ENCODE peak calls at places on chromosomes 11 and 22, in six cellular contexts. One of them, this sample, is unnamed.

GRCh38 chr22:26431151-26431995 is 2.3 kb downstream of the ASPHD2 start:
- DNase-seq in Karpas-422: no peak
- DNase-seq in activated CD4-positive, alpha-beta T cell treated with anti-CD3 and anti-CD28 coated beads, Interleukin-2, amount 50 U/mL, for 48 hours: no peak
- DNase-seq in osteocyte: no peak
- DNase-seq in GM23248: no peak
- DNase-seq in stimulated activated CD8-positive, alpha-beta memory T cell treated with anti-CD3 and anti-CD28 coated beads, Interleukin-2, amount 100 ng/mL, for 1 hour: no peak
- DNase-seq in this sample: no peak

GRCh38 chr11:70894566-70894965 is 357.8 kb downstream of the SHANK2 start:
- DNase-seq in stimulated activated CD8-positive, alpha-beta memory T cell treated with anti-CD3 and anti-CD28 coated beads, Interleukin-2, amount 100 ng/mL, for 1 hour: no peak
- DNase-seq in Karpas-422: no peak
- DNase-seq in GM23248: no peak
- DNase-seq in activated CD4-positive, alpha-beta T cell treated with anti-CD3 and anti-CD28 coated beads, Interleukin-2, amount 50 U/mL, for 48 hours: no peak
- DNase-seq in osteocyte: no peak
- DNase-seq in this sample: no peak

GRCh38 chr11:13962562-13963168 is at the start of gene SPON1:
- DNase-seq in GM23248: peak; percentile 53
- DNase-seq in activated CD4-positive, alpha-beta T cell treated with anti-CD3 and anti-CD28 coated beads, Interleukin-2, amount 50 U/mL, for 48 hours: peak; percentile 46
- DNase-seq in Karpas-422: no peak
- DNase-seq in osteocyte: no peak
- DNase-seq in stimulated activated CD8-positive, alpha-beta memory T cell treated with anti-CD3 and anti-CD28 coated beads, Interleukin-2, amount 100 ng/mL, for 1 hour: no peak
- DNase-seq in this sample: no peak

GRCh38 chr11:15927866-15928217 is 428.5 kb downstream of the SOX6 start:
- DNase-seq in Karpas-422: no peak
- DNase-seq in activated CD4-positive, alpha-beta T cell treated with anti-CD3 and anti-CD28 coated beads, Interleukin-2, amount 50 U/mL, for 48 hours: no peak
- DNase-seq in stimulated activated CD8-positive, alpha-beta memory T cell treated with anti-CD3 and anti-CD28 coated beads, Interleukin-2, amount 100 ng/mL, for 1 hour: no peak
- DNase-seq in GM23248: no peak
- DNase-seq in osteocyte: no peak
- DNase-seq in this sample: no peak

GRCh38 chr11:84901986-84902385 is 725.2 kb downstream of the DLG2 start:
- DNase-seq in Karpas-422: no peak
- DNase-seq in osteocyte: no peak
- DNase-seq in activated CD4-positive, alpha-beta T cell treated with anti-CD3 and anti-CD28 coated beads, Interleukin-2, amount 50 U/mL, for 48 hours: no peak
- DNase-seq in GM23248: peak; percentile 85
- DNase-seq in stimulated activated CD8-positive, alpha-beta memory T cell treated with anti-CD3 and anti-CD28 coated beads, Interleukin-2, amount 100 ng/mL, for 1 hour: no peak
- DNase-seq in this sample: no peak

GRCh38 chr22:28237092-28237491 is 318.0 kb upstream of the PITPNB start:
- DNase-seq in osteocyte: no peak
- DNase-seq in GM23248: peak; percentile 39
- DNase-seq in Karpas-422: no peak
- DNase-seq in activated CD4-positive, alpha-beta T cell treated with anti-CD3 and anti-CD28 coated beads, Interleukin-2, amount 50 U/mL, for 48 hours: no peak
- DNase-seq in stimulated activated CD8-positive, alpha-beta memory T cell treated with anti-CD3 and anti-CD28 coated beads, Interleukin-2, amount 100 ng/mL, for 1 hour: no peak
- DNase-seq in this sample: no peak

GRCh38 chr11:63961608-63962412 is 12.6 kb upstream of the COX8A start:
- DNase-seq in osteocyte: no peak
- DNase-seq in GM23248: peak; percentile 70
- DNase-seq in activated CD4-positive, alpha-beta T cell treated with anti-CD3 and anti-CD28 coated beads, Interleukin-2, amount 50 U/mL, for 48 hours: no peak
- DNase-seq in stimulated activated CD8-positive, alpha-beta memory T cell treated with anti-CD3 and anti-CD28 coated beads, Interleukin-2, amount 100 ng/mL, for 1 hour: no peak
- DNase-seq in Karpas-422: no peak
- DNase-seq in this sample: no peak

GRCh38 chr11:71212871-71213559 is 39.4 kb downstream of the SHANK2 start:
- DNase-seq in activated CD4-positive, alpha-beta T cell treated with anti-CD3 and anti-CD28 coated beads, Interleukin-2, amount 50 U/mL, for 48 hours: no peak
- DNase-seq in GM23248: peak; percentile 33
- DNase-seq in osteocyte: no peak
- DNase-seq in stimulated activated CD8-positive, alpha-beta memory T cell treated with anti-CD3 and anti-CD28 coated beads, Interleukin-2, amount 100 ng/mL, for 1 hour: no peak
- DNase-seq in Karpas-422: peak; percentile 6
- DNase-seq in this sample: no peak

GRCh38 chr22:35313311-35314121 is 13.8 kb downstream of the TOM1 start:
- DNase-seq in osteocyte: no peak
- DNase-seq in stimulated activated CD8-positive, alpha-beta memory T cell treated with anti-CD3 and anti-CD28 coated beads, Interleukin-2, amount 100 ng/mL, for 1 hour: no peak
- DNase-seq in Karpas-422: no peak
- DNase-seq in GM23248: peak; percentile 97
- DNase-seq in activated CD4-positive, alpha-beta T cell treated with anti-CD3 and anti-CD28 coated beads, Interleukin-2, amount 50 U/mL, for 48 hours: peak; percentile 22
- DNase-seq in this sample: no peak

GRCh38 chr11:45723421-45723820 is 58.0 kb upstream of the CHST1 start:
- DNase-seq in GM23248: no peak
- DNase-seq in Karpas-422: no peak
- DNase-seq in osteocyte: no peak
- DNase-seq in activated CD4-positive, alpha-beta T cell treated with anti-CD3 and anti-CD28 coated beads, Interleukin-2, amount 50 U/mL, for 48 hours: no peak
- DNase-seq in stimulated activated CD8-positive, alpha-beta memory T cell treated with anti-CD3 and anti-CD28 coated beads, Interleukin-2, amount 100 ng/mL, for 1 hour: no peak
- DNase-seq in this sample: no peak

GRCh38 chr11:85118151-85118550 is 509.0 kb downstream of the DLG2 start:
- DNase-seq in GM23248: peak; percentile 2
- DNase-seq in osteocyte: no peak
- DNase-seq in Karpas-422: no peak
- DNase-seq in activated CD4-positive, alpha-beta T cell treated with anti-CD3 and anti-CD28 coated beads, Interleukin-2, amount 50 U/mL, for 48 hours: no peak
- DNase-seq in stimulated activated CD8-positive, alpha-beta memory T cell treated with anti-CD3 and anti-CD28 coated beads, Interleukin-2, amount 100 ng/mL, for 1 hour: no peak
- DNase-seq in this sample: no peak

GRCh38 chr22:45413368-45414211 is at the start of the genes RIBC2 and SMC1B:
- DNase-seq in osteocyte: peak; percentile 91
- DNase-seq in Karpas-422: no peak
- DNase-seq in stimulated activated CD8-positive, alpha-beta memory T cell treated with anti-CD3 and anti-CD28 coated beads, Interleukin-2, amount 100 ng/mL, for 1 hour: peak; percentile 70
- DNase-seq in GM23248: peak; percentile 96
- DNase-seq in activated CD4-positive, alpha-beta T cell treated with anti-CD3 and anti-CD28 coated beads, Interleukin-2, amount 50 U/mL, for 48 hours: peak; percentile 85
- DNase-seq in this sample: no peak

GRCh38 chr22:27776410-27776958 is 25.1 kb downstream of the MN1 start:
- DNase-seq in GM23248: peak; percentile 61
- DNase-seq in activated CD4-positive, alpha-beta T cell treated with anti-CD3 and anti-CD28 coated beads, Interleukin-2, amount 50 U/mL, for 48 hours: no peak
- DNase-seq in stimulated activated CD8-positive, alpha-beta memory T cell treated with anti-CD3 and anti-CD28 coated beads, Interleukin-2, amount 100 ng/mL, for 1 hour: no peak
- DNase-seq in Karpas-422: no peak
- DNase-seq in osteocyte: no peak
- DNase-seq in this sample: no peak

GRCh38 chr11:128928400-128928799 is 14.3 kb downstream of the TP53AIP1 start:
- DNase-seq in activated CD4-positive, alpha-beta T cell treated with anti-CD3 and anti-CD28 coated beads, Interleukin-2, amount 50 U/mL, for 48 hours: no peak
- DNase-seq in stimulated activated CD8-positive, alpha-beta memory T cell treated with anti-CD3 and anti-CD28 coated beads, Interleukin-2, amount 100 ng/mL, for 1 hour: no peak
- DNase-seq in Karpas-422: no peak
- DNase-seq in osteocyte: no peak
- DNase-seq in GM23248: peak; percentile 28
- DNase-seq in this sample: no peak

This sample was measured in esophagus squamous epithelium.